ENCODE peak calls at places on chromosomes 2 and 18, in eight cellular contexts. F is NCI-H774, S is tibial nerve, R is heart left ventricle, O is upper lobe of right lung, Q is dermis blood vessel endothelial cell, L is M059J, Y is astrocyte of the spinal cord. E is an unnamed sample.

GRCh38 chr2:85924522-85924921 is 35.7 kb upstream of the ST3GAL5 start:
- DNase-seq in F (no peak), S (peak), R (peak), O (no peak), Q (peak), L (peak), Y (peak), E (peak)

GRCh38 chr18:12441475-12442035 is 33.8 kb downstream of the PRELID3A start:
- DNase-seq in F (no peak), S (no peak), R (no peak), O (no peak), Q (no peak), L (no peak), Y (no peak), E (no peak)

GRCh38 chr2:12759248-12759647 is 42.5 kb downstream of the TRIB2 start:
- DNase-seq in F (no peak), S (no peak), R (no peak), O (no peak), Q (peak), L (peak), Y (peak), E (no peak)

GRCh38 chr2:112001136-112001764 is 53.8 kb upstream of the TMEM87B start:
- DNase-seq in F (no peak), S (no peak), R (no peak), O (no peak), Q (peak), L (peak), Y (peak), E (no peak)

GRCh38 chr2:51782874-51783765 is 751.2 kb upstream of the NRXN1 start:
- DNase-seq in F (no peak), S (no peak), R (peak), O (no peak), Q (no peak), L (no peak), Y (peak), E (no peak)

GRCh38 chr2:27249077-27249890 is 13.6 kb downstream of the SLC30A3 start:
- DNase-seq in F (no peak), S (no peak), R (no peak), O (no peak), Q (peak), L (peak), Y (peak), E (peak)

GRCh38 chr2:31125918-31126695 is 12.1 kb downstream of the GALNT14 start:
- DNase-seq in F (no peak), S (no peak), R (no peak), O (no peak), Q (no peak), L (no peak), Y (peak), E (no peak)

GRCh38 chr18:8857806-8858205 is 152.4 kb downstream of the MTCL1 start:
- DNase-seq in F (no peak), S (no peak), R (no peak), O (no peak), Q (no peak), L (no peak), Y (no peak), E (no peak)

GRCh38 chr2:65061910-65062339 is 5.7 kb downstream of the CEP68 start:
- DNase-seq in F (no peak), S (no peak), R (no peak), O (no peak), Q (no peak), L (no peak), Y (no peak), E (no peak)

GRCh38 chr2:60368437-60368836 is 185.0 kb downstream of the BCL11A start:
- DNase-seq in F (no peak), S (no peak), R (peak), O (no peak), Q (no peak), L (no peak), Y (no peak), E (no peak)

GRCh38 chr18:45617284-45617683 is 2.0 kb downstream of the SLC14A2 start:
- DNase-seq in F (no peak), S (peak), R (peak), O (peak), Q (no peak), L (peak), Y (peak), E (peak)

GRCh38 chr2:24412812-24413211 is 52.5 kb upstream of the ITSN2 start:
- DNase-seq in F (no peak), S (no peak), R (no peak), O (no peak), Q (no peak), L (no peak), Y (no peak), E (no peak)

GRCh38 chr2:109438773-109439191 is 175.0 kb downstream of the SEPTIN10 start:
- DNase-seq in F (no peak), S (no peak), R (peak), O (no peak), Q (peak), L (peak), Y (peak), E (peak)

GRCh38 chr2:226247289-226248275 is 552.0 kb downstream of the IRS1 start:
- DNase-seq in F (no peak), S (no peak), R (no peak), O (no peak), Q (no peak), L (peak), Y (peak), E (no peak)

GRCh38 chr18:3044931-3045698 is 32.2 kb upstream of the LPIN2 start:
- DNase-seq in F (peak), S (peak), R (peak), O (no peak), Q (peak), L (no peak), Y (no peak), E (peak)

E was measured in right cardiac atrium.